ENCODE peak calls at places on chromosome X, in seven cellular contexts. Q, H, A, T, S, X and I are unnamed samples.

GRCh38 chrX:132470830-132471229 is 18.0 kb downstream of the MBNL3 start:
- DNase-seq in Q (no peak), H (no peak), A (no peak), T (no peak), S (no peak), X (no peak), I (no peak)

GRCh38 chrX:48927736-48928382 is 9.0 kb upstream of the PIM2 start:
- DNase-seq in Q (no peak), H (no peak), A (no peak), T (no peak), S (no peak), X (peak; percentile 39), I (no peak)

GRCh38 chrX:139203681-139204575 is 326.6 kb upstream of the F9 start:
- DNase-seq in Q (no peak), H (no peak), A (no peak), T (peak; percentile 53), S (no peak), X (peak; percentile 45), I (no peak)

GRCh38 chrX:114581528-114582263 is 2.2 kb upstream of the HTR2C start:
- DNase-seq in Q (no peak), H (no peak), A (no peak), T (no peak), S (no peak), X (peak; percentile 19), I (no peak)

GRCh38 chrX:14504960-14505538 is 24.3 kb upstream of the GLRA2 start:
- DNase-seq in Q (no peak), H (no peak), A (no peak), T (no peak), S (no peak), X (no peak), I (no peak)

GRCh38 chrX:37717708-37718107 is 32.1 kb downstream of the XK start:
- DNase-seq in Q (no peak), H (no peak), A (no peak), T (no peak), S (no peak), X (no peak), I (no peak)

GRCh38 chrX:152445926-152446325 is 5.2 kb downstream of the GABRA3 start:
- DNase-seq in Q (no peak), H (no peak), A (no peak), T (no peak), S (no peak), X (no peak), I (no peak)

GRCh38 chrX:82362550-82362949 is 1145.5 kb upstream of the POU3F4 start:
- DNase-seq in Q (no peak), H (no peak), A (no peak), T (no peak), S (no peak), X (no peak), I (no peak)

GRCh38 chrX:73337366-73337765 is 109.5 kb upstream of the CDX4 start:
- DNase-seq in Q (no peak), H (no peak), A (no peak), T (no peak), S (no peak), X (no peak), I (no peak)

GRCh38 chrX:1754077-1754476 is 139.2 kb downstream of the ASMT start:
- DNase-seq in Q (no peak), H (no peak), A (no peak), T (no peak), S (no peak), X (no peak), I (no peak)

GRCh38 chrX:1751781-1752180 is 136.9 kb downstream of the ASMT start:
- DNase-seq in Q (no peak), H (no peak), A (no peak), T (no peak), S (peak; percentile 57), X (peak; percentile 34), I (no peak)

GRCh38 chrX:1748408-1748807 is 133.5 kb downstream of the ASMT start:
- DNase-seq in Q (no peak), H (no peak), A (no peak), T (no peak), S (no peak), X (no peak), I (no peak)

GRCh38 chrX:1750267-1750666 is 135.4 kb downstream of the ASMT start:
- DNase-seq in Q (no peak), H (no peak), A (no peak), T (no peak), S (no peak), X (no peak), I (no peak)

GRCh38 chrX:1749499-1749898 is 134.6 kb downstream of the ASMT start:
- DNase-seq in Q (no peak), H (no peak), A (no peak), T (no peak), S (no peak), X (no peak), I (no peak)
- TF ChIP-seq CTCF in Q (no peak), H (no peak), A (no peak), T (no peak), S (peak; percentile 16), X (no peak), I (no peak)

GRCh38 chrX:133698298-133698697 is 283.0 kb upstream of the GPC4 start:
- DNase-seq in Q (no peak), H (no peak), A (no peak), T (no peak), S (no peak), X (no peak), I (no peak)
- TF ChIP-seq CTCF in Q (no peak), H (no peak), A (no peak), T (peak; percentile 20), S (no peak), X (no peak), I (no peak)

GRCh38 chrX:102697506-102697905 is 14.7 kb upstream of the GPRASP2 start:
- DNase-seq in Q (no peak), H (no peak), A (no peak), T (no peak), S (no peak), X (no peak), I (no peak)
- TF ChIP-seq CTCF in Q (no peak), H (no peak), A (no peak), T (no peak), S (no peak), X (no peak), I (no peak)

GRCh38 chrX:142998447-142999208 is 27.1 kb upstream of the SPANXN4 start:
- DNase-seq in Q (no peak), H (no peak), A (no peak), T (no peak), S (peak; percentile 14), X (no peak), I (no peak)

GRCh38 chrX:142999209-142999720 is 26.5 kb upstream of the SPANXN4 start:
- DNase-seq in Q (no peak), H (no peak), A (no peak), T (no peak), S (no peak), X (no peak), I (no peak)

GRCh38 chrX:143002206-143002605 is 23.5 kb upstream of the SPANXN4 start:
- DNase-seq in Q (no peak), H (no peak), A (no peak), T (no peak), S (no peak), X (no peak), I (no peak)
- TF ChIP-seq CTCF in Q (no peak), H (no peak), A (no peak), T (no peak), S (no peak), X (no peak), I (no peak)

DNA sequence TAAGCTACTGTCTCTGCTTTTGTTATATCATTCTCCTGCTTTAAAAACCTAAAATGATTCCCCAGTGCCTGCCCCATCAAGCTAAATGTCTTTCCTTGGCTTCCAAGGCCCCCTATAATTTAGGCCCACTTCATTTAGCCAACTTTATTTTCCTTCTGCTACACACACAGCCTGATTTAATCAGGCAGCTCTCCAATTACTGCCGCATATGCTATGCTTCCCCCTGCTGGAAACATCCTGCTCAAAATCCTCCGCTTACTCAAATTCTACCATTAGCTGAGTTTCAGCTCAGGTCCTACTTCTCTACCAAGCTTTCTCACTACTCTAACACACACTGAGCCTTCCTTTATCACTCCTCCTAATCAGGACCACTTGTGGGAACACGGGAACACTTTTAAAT is 17.0 kb downstream of the LAMP2 start:
- DNase-seq in Q (no peak), H (no peak), A (no peak), T (no peak), S (peak; percentile 51), X (no peak), I (no peak)
- TF ChIP-seq CTCF in Q (no peak), H (no peak), A (peak; percentile 48), T (peak; percentile 49), S (peak; percentile 24), X (no peak), I (no peak)

GRCh38 chrX:47563801-47564315 is 2.9 kb downstream of the ARAF start:
- DNase-seq in Q (no peak), H (no peak), A (no peak), T (no peak), S (peak; percentile 68), X (no peak), I (no peak)

GRCh38 chrX:47562615-47563243 is 1.7 kb downstream of the ARAF start:
- DNase-seq in Q (no peak), H (no peak), A (no peak), T (peak; percentile 19), S (peak; percentile 66), X (peak; percentile 40), I (no peak)

GRCh38 chrX:47566841-47567240 is 5.8 kb downstream of the ARAF start:
- DNase-seq in Q (no peak), H (no peak), A (no peak), T (no peak), S (no peak), X (no peak), I (no peak)

GRCh38 chrX:47561653-47562151 is 697 bp downstream of the ARAF start:
- DNase-seq in Q (no peak), H (no peak), A (no peak), T (no peak), S (no peak), X (no peak), I (no peak)

DNA sequence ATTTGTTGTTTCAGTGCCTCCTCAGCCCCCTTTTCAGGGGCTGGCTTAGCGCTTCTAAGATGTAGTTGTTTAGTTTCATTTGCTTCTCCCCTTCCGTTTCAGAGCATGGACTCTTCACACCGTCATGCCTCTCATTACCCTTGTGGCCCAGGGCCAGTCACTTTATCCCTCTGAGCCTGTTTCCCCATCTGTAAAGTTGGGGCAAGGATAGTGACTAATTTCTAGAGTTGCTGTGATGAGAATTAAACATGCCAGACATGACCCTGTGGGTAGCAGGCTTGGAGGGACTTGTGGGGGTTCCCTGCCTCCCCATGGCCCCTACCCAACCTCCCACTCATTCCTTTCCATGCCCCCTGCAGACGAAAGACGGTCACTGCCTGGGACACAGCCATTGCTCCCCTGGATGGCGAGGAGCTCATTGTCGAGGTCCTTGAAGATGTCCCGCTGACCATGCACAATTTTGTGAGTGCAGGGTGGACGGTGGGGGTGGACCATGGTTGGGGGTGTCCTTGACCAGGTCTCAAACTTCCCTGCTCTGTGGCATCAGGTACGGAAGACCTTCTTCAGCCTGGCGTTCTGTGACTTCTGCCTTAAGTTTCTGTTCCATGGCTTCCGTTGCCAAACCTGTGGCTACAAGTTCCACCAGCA is 3.6 kb downstream of the ARAF start:
- DNase-seq in Q (no peak), H (no peak), A (no peak), T (no peak), S (no peak), X (no peak), I (no peak)
- TF ChIP-seq CTCF in Q (no peak), H (no peak), A (no peak), T (no peak), S (no peak), X (no peak), I (no peak)

GRCh38 chrX:125786306-125786705 is 379.8 kb downstream of the DCAF12L2 start:
- DNase-seq in Q (no peak), H (no peak), A (no peak), T (no peak), S (no peak), X (no peak), I (no peak)
- TF ChIP-seq CTCF in Q (no peak), H (no peak), A (no peak), T (no peak), S (no peak), X (no peak), I (no peak)